ENCODE peak calls at places on chromosomes 4 and X, in four cellular contexts. E, U, R and P are unnamed samples.

GRCh38 chrX:15737957-15738685 is at the start of gene CA5B:
- DNase-seq in E (peak; percentile 97), U (no peak), R (peak; percentile 87), P (peak; percentile 99)

GRCh38 chr4:1169171-1169671 is 3.2 kb downstream of the SPON2 start:
- DNase-seq in E (no peak), U (no peak), R (no peak), P (no peak)

GRCh38 chrX:68894513-68895338 is 65.9 kb downstream of the EFNB1 start:
- DNase-seq in E (peak; percentile 12), U (no peak), R (no peak), P (no peak)

GRCh38 chr4:15963001-15963451 is at the start of gene FGFBP2:
- DNase-seq in E (no peak), U (peak; percentile 33), R (no peak), P (peak; percentile 57)

GRCh38 chr4:108544504-108544903 is 75.9 kb upstream of the RPL34 start:
- DNase-seq in E (no peak), U (peak; percentile 6), R (no peak), P (no peak)

GRCh38 chr4:86935833-86936721 is 1.3 kb downstream of the AFF1 start:
- DNase-seq in E (peak; percentile 63), U (peak; percentile 62), R (peak; percentile 88), P (peak; percentile 35)

GRCh38 chr4:40473578-40474388 is 138.7 kb downstream of the CHRNA9 start:
- DNase-seq in E (no peak), U (peak; percentile 87), R (peak; percentile 46), P (no peak)

GRCh38 chr4:119559044-119559647 is 69.5 kb downstream of the PDE5A start:
- DNase-seq in E (no peak), U (peak; percentile 39), R (no peak), P (peak; percentile 20)

GRCh38 chr4:139823746-139824145 is 158.1 kb downstream of the MGST2 start:
- DNase-seq in E (no peak), U (no peak), R (no peak), P (no peak)

GRCh38 chr4:85498068-85498733 is 23.3 kb downstream of the ARHGAP24 start:
- DNase-seq in E (no peak), U (no peak), R (peak; percentile 40), P (no peak)

GRCh38 chr4:120156115-120156718 is 89.6 kb upstream of the MAD2L1 start:
- DNase-seq in E (peak; percentile 17), U (peak; percentile 58), R (peak; percentile 7), P (peak; percentile 22)

GRCh38 chr4:10371869-10372471 is 85.3 kb downstream of the ZNF518B start:
- DNase-seq in E (peak; percentile 63), U (no peak), R (no peak), P (no peak)

GRCh38 chrX:145751943-145752342 is 65.7 kb upstream of the SLITRK2 start:
- DNase-seq in E (no peak), U (no peak), R (no peak), P (no peak)

GRCh38 chr4:121564840-121565375 is 131.9 kb downstream of the ANXA5 start:
- DNase-seq in E (no peak), U (no peak), R (no peak), P (no peak)

GRCh38 chrX:53048169-53049126 is at the start of gene GPR173:
- DNase-seq in E (no peak), U (no peak), R (no peak), P (no peak)

GRCh38 chr4:166045457-166045856 is 172.4 kb downstream of the TLL1 start:
- DNase-seq in E (no peak), U (no peak), R (peak; percentile 59), P (no peak)

GRCh38 chrX:12949205-12949926 is 25.5 kb upstream of the TMSB4X start:
- DNase-seq in E (no peak), U (no peak), R (peak; percentile 45), P (no peak)

GRCh38 chrX:113287761-113288160 is 447.1 kb upstream of the AMOT start:
- DNase-seq in E (no peak), U (no peak), R (no peak), P (no peak)

GRCh38 chr4:6953751-6954380 is 44.2 kb downstream of the TBC1D14 start:
- DNase-seq in E (peak; percentile 93), U (no peak), R (no peak), P (no peak)
- TF ChIP-seq BHLHE40 in E (peak; percentile 14), U (no peak), R (no peak), P (no peak)

GRCh38 chr4:55186123-55186522 is 60.7 kb upstream of the KDR start:
- DNase-seq in E (no peak), U (no peak), R (no peak), P (no peak)
- TF ChIP-seq FOXK2 in E (no peak), U (no peak), R (no peak), P (no peak)

DNA sequence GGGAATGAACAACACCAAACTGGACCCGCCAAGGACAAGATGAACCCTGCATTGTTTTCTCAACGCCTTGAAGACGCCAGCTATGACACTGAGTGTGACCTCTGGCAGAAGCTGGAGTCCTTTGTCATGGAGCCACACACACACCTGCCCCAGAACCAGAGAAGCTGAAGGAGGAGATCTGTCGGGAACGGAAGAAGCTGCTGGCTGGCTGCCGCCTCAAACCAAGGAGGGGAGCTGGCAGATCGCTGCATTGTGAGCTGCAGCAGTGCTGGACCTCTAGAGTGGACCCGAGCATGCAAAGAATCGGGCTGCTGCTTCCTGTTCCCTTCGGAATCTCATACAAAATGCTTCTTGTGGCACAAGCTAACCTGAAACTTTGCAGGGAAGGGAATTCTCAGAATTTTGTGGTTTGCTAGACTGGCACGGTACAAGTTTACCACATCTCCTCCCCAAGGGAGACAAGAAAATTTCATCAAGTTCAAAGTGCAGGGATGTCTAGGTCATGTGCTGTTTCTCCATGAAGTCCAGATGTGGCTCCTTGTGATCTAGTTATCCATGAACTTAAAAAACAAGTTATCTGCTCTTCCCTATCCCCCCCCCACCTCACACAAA is 23.4 kb upstream of the GLRB start:
- DNase-seq in E (no peak), U (no peak), R (no peak), P (no peak)
- TF ChIP-seq FOXM1 in E (no peak), U (no peak), R (no peak), P (no peak)

GRCh38 chr4:36006226-36006625 is 238.1 kb downstream of the ARAP2 start:
- DNase-seq in E (no peak), U (no peak), R (no peak), P (no peak)
- TF ChIP-seq BHLHE40 in E (no peak), U (no peak), R (no peak), P (no peak)

GRCh38 chr4:187999406-187999932 is 3.9 kb downstream of the ZFP42 start:
- DNase-seq in E (no peak), U (no peak), R (no peak), P (no peak)

GRCh38 chr4:187996502-187997177 is 1.1 kb downstream of the ZFP42 start:
- DNase-seq in E (no peak), U (no peak), R (no peak), P (no peak)

GRCh38 chr4:187995322-187996207 is at the start of gene ZFP42:
- DNase-seq in E (no peak), U (no peak), R (no peak), P (no peak)

GRCh38 chr4:187992971-187993370 is 2.6 kb upstream of the ZFP42 start:
- DNase-seq in E (no peak), U (no peak), R (no peak), P (no peak)

DNA sequence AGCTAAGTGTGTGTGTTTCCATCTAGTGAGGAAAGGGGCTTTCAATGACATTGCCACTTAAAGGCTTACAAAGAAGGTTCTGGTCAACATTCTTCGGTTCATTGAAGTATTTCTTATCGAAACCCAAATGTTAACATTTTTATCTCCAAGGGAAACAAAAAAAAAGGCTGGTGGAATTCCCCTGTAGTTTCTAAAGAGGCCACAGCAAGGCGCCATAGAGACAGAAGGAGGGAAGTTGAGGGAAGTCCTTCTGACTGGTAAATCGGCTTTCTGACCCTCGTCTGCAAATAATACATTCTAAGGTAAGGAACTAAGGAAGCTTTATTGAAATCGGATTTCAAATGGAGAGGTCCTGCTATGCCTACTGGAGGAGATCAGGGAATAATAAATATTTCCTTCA is 1.7 kb upstream of the ZFP42 start:
- DNase-seq in E (no peak), U (no peak), R (no peak), P (peak; percentile 5)
- TF ChIP-seq FOXK2 in E (no peak), U (no peak), R (no peak), P (no peak)

GRCh38 chrX:120791013-120791643 is 84.5 kb downstream of the CT47B1 start:
- DNase-seq in E (no peak), U (no peak), R (no peak), P (no peak)

GRCh38 chrX:120793098-120793497 is 82.6 kb downstream of the CT47B1 start:
- DNase-seq in E (no peak), U (no peak), R (no peak), P (no peak)

GRCh38 chrX:120795301-120795700 is 80.4 kb downstream of the CT47B1 start:
- DNase-seq in E (no peak), U (no peak), R (no peak), P (no peak)

GRCh38 chrX:120797201-120797938 is 78.3 kb downstream of the CT47B1 start:
- DNase-seq in E (no peak), U (no peak), R (no peak), P (no peak)

DNA sequence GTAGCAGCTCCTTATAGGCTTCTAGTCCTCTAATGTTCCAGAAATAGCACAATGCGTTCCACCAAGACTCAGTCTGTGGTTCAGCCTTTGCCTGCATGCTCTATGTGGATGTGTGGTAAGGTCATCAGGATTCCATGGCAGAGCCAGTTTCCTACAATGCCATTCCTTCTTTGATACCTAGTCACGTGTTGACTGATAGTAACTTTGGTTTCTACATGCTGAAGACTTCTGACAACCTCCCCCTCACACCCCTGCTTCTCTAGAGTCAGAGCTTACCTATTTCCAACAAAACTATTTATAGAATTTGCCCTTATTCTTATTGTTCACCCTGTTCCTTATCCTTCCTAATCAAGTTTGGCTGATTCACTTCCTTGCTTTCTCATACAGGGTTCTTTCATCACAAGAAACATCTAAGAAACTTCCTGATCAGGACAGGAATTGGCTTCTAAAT is 81.1 kb downstream of the CT47B1 start:
- DNase-seq in E (no peak), U (no peak), R (no peak), P (no peak)
- TF ChIP-seq FOXM1 in E (no peak), U (no peak), R (no peak), P (no peak)

GRCh38 chr4:7806080-7806630 is 133.5 kb downstream of the AFAP1 start:
- DNase-seq in E (no peak), U (peak; percentile 61), R (no peak), P (no peak)
- TF ChIP-seq BHLHE40 in E (no peak), U (no peak), R (no peak), P (no peak)

GRCh38 chrX:71936632-71937031 is 26.0 kb downstream of the NHSL2 start:
- DNase-seq in E (no peak), U (no peak), R (no peak), P (no peak)
- TF ChIP-seq FOXK2 in E (no peak), U (no peak), R (no peak), P (no peak)

GRCh38 chr4:101279377-101279871 is 67.9 kb downstream of the PPP3CA start:
- DNase-seq in E (no peak), U (no peak), R (no peak), P (peak; percentile 11)
- TF ChIP-seq FOXM1 in E (no peak), U (no peak), R (no peak), P (no peak)

GRCh38 chrX:11740794-11741193 is 17.2 kb upstream of the MSL3 start:
- DNase-seq in E (no peak), U (no peak), R (no peak), P (no peak)
- TF ChIP-seq BHLHE40 in E (no peak), U (no peak), R (no peak), P (no peak)